ENCODE peak calls at places on chromosomes 3 and 15, in nine cellular contexts. One of them, this sample, is unnamed.

GRCh38 chr15:67186226-67186649 is 68.2 kb downstream of the AAGAB start:
- DNase-seq in epithelial cell of proximal tubule: no peak
- DNase-seq in fibroblast of the aortic adventitia: peak
- DNase-seq in fibroblast of lung: no peak
- DNase-seq in HL-60: no peak
- DNase-seq in kidney epithelial cell: no peak
- DNase-seq in Jurkat, Clone E6-1: peak
- DNase-seq in tibial artery: peak
- DNase-seq in CD8-positive, alpha-beta memory T cell: no peak
- DNase-seq in this sample: no peak

GRCh38 chr3:177195242-177195940 is 1.9 kb downstream of the TBL1XR1 start:
- DNase-seq in HL-60: no peak
- DNase-seq in fibroblast of lung: no peak
- DNase-seq in fibroblast of the aortic adventitia: peak
- DNase-seq in kidney epithelial cell: no peak
- DNase-seq in epithelial cell of proximal tubule: no peak
- DNase-seq in tibial artery: no peak
- DNase-seq in CD8-positive, alpha-beta memory T cell: no peak
- DNase-seq in Jurkat, Clone E6-1: no peak
- DNase-seq in this sample: no peak

GRCh38 chr3:7787871-7788828 is 713.5 kb upstream of the LMCD1 start:
- DNase-seq in HL-60: no peak
- DNase-seq in tibial artery: no peak
- DNase-seq in epithelial cell of proximal tubule: peak
- DNase-seq in Jurkat, Clone E6-1: no peak
- DNase-seq in fibroblast of lung: no peak
- DNase-seq in kidney epithelial cell: peak
- DNase-seq in fibroblast of the aortic adventitia: no peak
- DNase-seq in CD8-positive, alpha-beta memory T cell: no peak
- DNase-seq in this sample: no peak

GRCh38 chr15:39961051-39961450 is 27.1 kb downstream of the EIF2AK4 start:
- DNase-seq in Jurkat, Clone E6-1: no peak
- DNase-seq in kidney epithelial cell: no peak
- DNase-seq in HL-60: no peak
- DNase-seq in tibial artery: no peak
- DNase-seq in CD8-positive, alpha-beta memory T cell: no peak
- DNase-seq in fibroblast of the aortic adventitia: peak
- DNase-seq in epithelial cell of proximal tubule: no peak
- DNase-seq in fibroblast of lung: no peak
- DNase-seq in this sample: no peak

GRCh38 chr3:184565421-184566211 is 4.0 kb downstream of the EPHB3 start:
- DNase-seq in fibroblast of the aortic adventitia: peak
- DNase-seq in epithelial cell of proximal tubule: no peak
- DNase-seq in kidney epithelial cell: peak
- DNase-seq in HL-60: no peak
- DNase-seq in CD8-positive, alpha-beta memory T cell: no peak
- DNase-seq in fibroblast of lung: peak
- DNase-seq in Jurkat, Clone E6-1: no peak
- DNase-seq in tibial artery: no peak
- DNase-seq in this sample: peak

GRCh38 chr3:181855825-181856224 is 144.1 kb downstream of the SOX2 start:
- DNase-seq in fibroblast of the aortic adventitia: no peak
- DNase-seq in fibroblast of lung: no peak
- DNase-seq in Jurkat, Clone E6-1: no peak
- DNase-seq in tibial artery: no peak
- DNase-seq in kidney epithelial cell: no peak
- DNase-seq in epithelial cell of proximal tubule: no peak
- DNase-seq in HL-60: no peak
- DNase-seq in CD8-positive, alpha-beta memory T cell: no peak
- DNase-seq in this sample: no peak

GRCh38 chr15:25775317-25775912 is 87.7 kb downstream of the ATP10A start:
- DNase-seq in Jurkat, Clone E6-1: no peak
- DNase-seq in HL-60: no peak
- DNase-seq in CD8-positive, alpha-beta memory T cell: no peak
- DNase-seq in fibroblast of lung: peak
- DNase-seq in kidney epithelial cell: peak
- DNase-seq in epithelial cell of proximal tubule: no peak
- DNase-seq in fibroblast of the aortic adventitia: peak
- DNase-seq in tibial artery: no peak
- DNase-seq in this sample: peak

GRCh38 chr3:127083778-127084355 is 101.0 kb downstream of the PLXNA1 start:
- DNase-seq in epithelial cell of proximal tubule: no peak
- DNase-seq in Jurkat, Clone E6-1: no peak
- DNase-seq in kidney epithelial cell: no peak
- DNase-seq in fibroblast of lung: no peak
- DNase-seq in CD8-positive, alpha-beta memory T cell: no peak
- DNase-seq in tibial artery: no peak
- DNase-seq in HL-60: no peak
- DNase-seq in fibroblast of the aortic adventitia: no peak
- DNase-seq in this sample: no peak

GRCh38 chr3:196049567-196050122 is 32.2 kb downstream of the TFRC start:
- DNase-seq in fibroblast of lung: no peak
- DNase-seq in kidney epithelial cell: no peak
- DNase-seq in HL-60: no peak
- DNase-seq in CD8-positive, alpha-beta memory T cell: no peak
- DNase-seq in Jurkat, Clone E6-1: no peak
- DNase-seq in tibial artery: no peak
- DNase-seq in epithelial cell of proximal tubule: no peak
- DNase-seq in fibroblast of the aortic adventitia: no peak
- DNase-seq in this sample: no peak

GRCh38 chr3:64267774-64268604 is 42.7 kb upstream of the PRICKLE2 start:
- DNase-seq in fibroblast of lung: peak
- DNase-seq in kidney epithelial cell: no peak
- DNase-seq in Jurkat, Clone E6-1: no peak
- DNase-seq in CD8-positive, alpha-beta memory T cell: no peak
- DNase-seq in fibroblast of the aortic adventitia: peak
- DNase-seq in epithelial cell of proximal tubule: no peak
- DNase-seq in tibial artery: peak
- DNase-seq in HL-60: no peak
- DNase-seq in this sample: no peak
- H3K4me3 ChIP-seq in fibroblast of lung: peak
- H3K4me3 ChIP-seq in kidney epithelial cell: peak
- H3K4me3 ChIP-seq in Jurkat, Clone E6-1: no peak
- H3K4me3 ChIP-seq in CD8-positive, alpha-beta memory T cell: no peak
- H3K4me3 ChIP-seq in fibroblast of the aortic adventitia: peak
- H3K4me3 ChIP-seq in epithelial cell of proximal tubule: peak
- H3K4me3 ChIP-seq in tibial artery: peak
- H3K4me3 ChIP-seq in HL-60: no peak
- H3K4me3 ChIP-seq in this sample: peak

DNA sequence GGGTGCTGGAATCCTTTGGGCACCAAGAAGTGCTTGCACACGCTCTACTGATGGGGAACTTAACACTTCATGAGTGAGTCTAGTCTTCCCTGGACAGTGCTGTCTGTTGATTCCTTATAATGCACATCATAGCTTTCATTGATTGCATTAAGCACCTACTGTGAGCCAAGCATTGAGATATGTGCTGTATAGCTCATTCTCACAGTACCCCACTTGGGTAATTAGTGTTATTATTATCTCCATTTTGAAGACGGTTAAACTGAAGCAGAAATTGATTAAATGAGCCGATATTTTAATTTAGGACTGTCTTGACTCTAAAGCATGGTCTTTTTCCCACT is 507 bp upstream of the PDHB start:
- DNase-seq in fibroblast of the aortic adventitia: no peak
- DNase-seq in HL-60: no peak
- DNase-seq in Jurkat, Clone E6-1: no peak
- DNase-seq in CD8-positive, alpha-beta memory T cell: no peak
- DNase-seq in epithelial cell of proximal tubule: no peak
- DNase-seq in fibroblast of lung: no peak
- DNase-seq in tibial artery: no peak
- DNase-seq in kidney epithelial cell: no peak
- DNase-seq in this sample: no peak
- H3K4me3 ChIP-seq in fibroblast of the aortic adventitia: peak
- H3K4me3 ChIP-seq in HL-60: peak
- H3K4me3 ChIP-seq in Jurkat, Clone E6-1: peak
- H3K4me3 ChIP-seq in CD8-positive, alpha-beta memory T cell: peak
- H3K4me3 ChIP-seq in epithelial cell of proximal tubule: peak
- H3K4me3 ChIP-seq in fibroblast of lung: no peak
- H3K4me3 ChIP-seq in tibial artery: peak
- H3K4me3 ChIP-seq in kidney epithelial cell: peak
- H3K4me3 ChIP-seq in this sample: peak

GRCh38 chr3:32707026-32707370 is 22.0 kb downstream of the CNOT10 start:
- DNase-seq in kidney epithelial cell: no peak
- DNase-seq in epithelial cell of proximal tubule: no peak
- DNase-seq in Jurkat, Clone E6-1: no peak
- DNase-seq in fibroblast of lung: no peak
- DNase-seq in fibroblast of the aortic adventitia: no peak
- DNase-seq in HL-60: no peak
- DNase-seq in CD8-positive, alpha-beta memory T cell: no peak
- DNase-seq in tibial artery: no peak
- DNase-seq in this sample: no peak

GRCh38 chr3:32706348-32707025 is 21.5 kb downstream of the CNOT10 start:
- DNase-seq in HL-60: no peak
- DNase-seq in CD8-positive, alpha-beta memory T cell: no peak
- DNase-seq in kidney epithelial cell: no peak
- DNase-seq in fibroblast of lung: peak
- DNase-seq in epithelial cell of proximal tubule: peak
- DNase-seq in Jurkat, Clone E6-1: no peak
- DNase-seq in tibial artery: no peak
- DNase-seq in fibroblast of the aortic adventitia: peak
- DNase-seq in this sample: no peak

GRCh38 chr3:32708672-32709283 is 23.8 kb downstream of the CNOT10 start:
- DNase-seq in tibial artery: no peak
- DNase-seq in CD8-positive, alpha-beta memory T cell: no peak
- DNase-seq in fibroblast of lung: no peak
- DNase-seq in epithelial cell of proximal tubule: no peak
- DNase-seq in HL-60: no peak
- DNase-seq in Jurkat, Clone E6-1: no peak
- DNase-seq in kidney epithelial cell: no peak
- DNase-seq in fibroblast of the aortic adventitia: no peak
- DNase-seq in this sample: no peak

GRCh38 chr3:32712506-32713055 is 27.6 kb downstream of the CNOT10 start:
- DNase-seq in fibroblast of lung: no peak
- DNase-seq in tibial artery: no peak
- DNase-seq in kidney epithelial cell: no peak
- DNase-seq in Jurkat, Clone E6-1: no peak
- DNase-seq in fibroblast of the aortic adventitia: no peak
- DNase-seq in HL-60: no peak
- DNase-seq in epithelial cell of proximal tubule: no peak
- DNase-seq in CD8-positive, alpha-beta memory T cell: no peak
- DNase-seq in this sample: no peak

DNA sequence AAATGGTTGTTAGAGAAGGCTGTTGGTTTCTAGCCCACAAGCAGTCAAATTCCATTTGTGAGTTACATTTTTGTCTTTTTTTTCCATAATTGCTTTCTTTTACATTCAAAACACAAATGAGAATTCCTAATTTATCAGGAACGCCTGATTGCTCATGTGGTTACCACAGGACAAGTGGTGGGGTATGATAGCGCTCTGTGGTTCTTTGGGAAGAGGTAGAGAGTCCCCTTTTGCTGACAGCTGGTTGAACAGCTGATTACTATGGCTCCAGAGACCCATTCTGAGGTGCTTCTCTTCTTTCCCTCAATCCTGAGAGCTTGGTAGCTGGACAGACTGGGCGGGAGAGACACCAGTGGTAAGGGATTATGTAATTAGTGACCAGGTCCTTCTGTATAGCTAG is 24.4 kb downstream of the CNOT10 start:
- DNase-seq in epithelial cell of proximal tubule: no peak
- DNase-seq in Jurkat, Clone E6-1: no peak
- DNase-seq in HL-60: no peak
- DNase-seq in fibroblast of lung: no peak
- DNase-seq in fibroblast of the aortic adventitia: no peak
- DNase-seq in kidney epithelial cell: no peak
- DNase-seq in CD8-positive, alpha-beta memory T cell: no peak
- DNase-seq in tibial artery: no peak
- DNase-seq in this sample: no peak
- H3K4me3 ChIP-seq in epithelial cell of proximal tubule: no peak
- H3K4me3 ChIP-seq in Jurkat, Clone E6-1: no peak
- H3K4me3 ChIP-seq in HL-60: no peak
- H3K4me3 ChIP-seq in fibroblast of lung: no peak
- H3K4me3 ChIP-seq in fibroblast of the aortic adventitia: no peak
- H3K4me3 ChIP-seq in kidney epithelial cell: no peak
- H3K4me3 ChIP-seq in CD8-positive, alpha-beta memory T cell: no peak
- H3K4me3 ChIP-seq in tibial artery: no peak
- H3K4me3 ChIP-seq in this sample: no peak

GRCh38 chr15:63502137-63502801 is 2.1 kb upstream of the USP3 start:
- DNase-seq in tibial artery: no peak
- DNase-seq in fibroblast of the aortic adventitia: no peak
- DNase-seq in epithelial cell of proximal tubule: no peak
- DNase-seq in Jurkat, Clone E6-1: no peak
- DNase-seq in CD8-positive, alpha-beta memory T cell: no peak
- DNase-seq in kidney epithelial cell: no peak
- DNase-seq in fibroblast of lung: peak
- DNase-seq in HL-60: no peak
- DNase-seq in this sample: no peak

GRCh38 chr15:63502843-63503738 is 1.3 kb upstream of the USP3 start:
- DNase-seq in epithelial cell of proximal tubule: peak
- DNase-seq in CD8-positive, alpha-beta memory T cell: peak
- DNase-seq in tibial artery: peak
- DNase-seq in Jurkat, Clone E6-1: no peak
- DNase-seq in fibroblast of the aortic adventitia: peak
- DNase-seq in kidney epithelial cell: peak
- DNase-seq in fibroblast of lung: peak
- DNase-seq in HL-60: peak
- DNase-seq in this sample: peak

GRCh38 chr15:63499611-63500010 is 4.8 kb upstream of the USP3 start:
- DNase-seq in fibroblast of lung: no peak
- DNase-seq in fibroblast of the aortic adventitia: no peak
- DNase-seq in Jurkat, Clone E6-1: no peak
- DNase-seq in tibial artery: no peak
- DNase-seq in epithelial cell of proximal tubule: no peak
- DNase-seq in HL-60: no peak
- DNase-seq in CD8-positive, alpha-beta memory T cell: no peak
- DNase-seq in kidney epithelial cell: no peak
- DNase-seq in this sample: no peak

GRCh38 chr15:63500265-63501250 is 3.8 kb upstream of the USP3 start:
- DNase-seq in HL-60: no peak
- DNase-seq in CD8-positive, alpha-beta memory T cell: no peak
- DNase-seq in tibial artery: no peak
- DNase-seq in kidney epithelial cell: no peak
- DNase-seq in fibroblast of the aortic adventitia: no peak
- DNase-seq in fibroblast of lung: no peak
- DNase-seq in epithelial cell of proximal tubule: no peak
- DNase-seq in Jurkat, Clone E6-1: no peak
- DNase-seq in this sample: no peak

DNA sequence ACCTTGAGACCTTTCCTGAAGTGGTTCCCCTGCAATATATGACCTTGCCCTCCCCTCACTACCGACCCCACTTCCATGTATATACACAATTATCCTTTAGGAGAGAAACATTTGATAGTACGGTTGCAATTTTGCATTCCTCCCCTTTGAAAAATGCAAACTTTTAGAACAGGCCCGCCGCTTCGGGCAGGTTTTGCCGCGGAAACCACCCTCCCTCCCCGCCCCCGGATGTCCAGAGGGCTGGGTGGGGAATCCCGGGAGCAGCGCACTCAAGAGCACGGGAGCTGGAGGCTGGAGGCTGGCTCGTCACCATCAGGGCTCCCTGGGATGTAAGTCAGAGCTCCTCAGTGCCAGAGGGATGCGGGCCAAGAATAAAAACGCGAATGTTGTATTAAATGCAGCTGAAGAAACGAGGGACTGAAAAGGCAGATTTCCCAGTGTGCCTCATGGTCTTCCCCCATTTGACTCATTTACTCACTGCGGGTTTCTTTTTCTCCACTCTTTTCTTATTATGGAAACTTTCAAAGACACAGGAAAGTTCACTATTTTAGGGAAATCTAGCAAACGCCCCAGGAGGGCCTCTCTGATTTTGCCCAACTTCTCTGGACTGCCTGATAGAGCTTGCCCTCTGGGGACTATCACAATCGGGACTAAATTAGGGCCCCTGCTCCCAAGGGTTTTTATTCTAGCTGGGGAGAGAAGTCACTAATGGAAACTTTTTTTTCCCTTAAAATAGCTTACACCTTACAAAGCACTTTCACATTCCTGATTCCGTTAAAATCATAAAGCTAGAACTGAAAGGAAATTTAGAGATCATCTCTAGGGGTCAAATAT is 2.9 kb upstream of the USP3 start:
- DNase-seq in HL-60: no peak
- DNase-seq in fibroblast of lung: peak
- DNase-seq in tibial artery: peak
- DNase-seq in Jurkat, Clone E6-1: no peak
- DNase-seq in CD8-positive, alpha-beta memory T cell: peak
- DNase-seq in kidney epithelial cell: peak
- DNase-seq in fibroblast of the aortic adventitia: peak
- DNase-seq in epithelial cell of proximal tubule: no peak
- DNase-seq in this sample: peak
- H3K4me3 ChIP-seq in HL-60: no peak
- H3K4me3 ChIP-seq in fibroblast of lung: peak
- H3K4me3 ChIP-seq in tibial artery: peak
- H3K4me3 ChIP-seq in Jurkat, Clone E6-1: no peak
- H3K4me3 ChIP-seq in CD8-positive, alpha-beta memory T cell: peak
- H3K4me3 ChIP-seq in kidney epithelial cell: no peak
- H3K4me3 ChIP-seq in fibroblast of the aortic adventitia: peak
- H3K4me3 ChIP-seq in epithelial cell of proximal tubule: peak
- H3K4me3 ChIP-seq in this sample: peak

This sample was measured in skeletal muscle cell.